ENCODE peak calls at places on chromosomes 16 and 17, in four cellular contexts. One of them, this sample, is unnamed.
A peak's percentile ranks its signal among the peaks of the same experiment; 100 is the strongest.

GRCh38 chr17:692116-692515 is 22.5 kb downstream of the VPS53 start:
- DNase-seq in GM12865: no peak
- DNase-seq in ACHN: peak; percentile 79
- DNase-seq in neural crest cell: no peak
- DNase-seq in this sample: no peak

GRCh38 chr16:70320121-70320520 is 21.1 kb downstream of the DDX19B start:
- DNase-seq in GM12865: no peak
- DNase-seq in ACHN: no peak
- DNase-seq in neural crest cell: no peak
- DNase-seq in this sample: no peak

GRCh38 chr16:81806696-81807095 is 27.6 kb downstream of the PLCG2 start:
- DNase-seq in GM12865: no peak
- DNase-seq in ACHN: no peak
- DNase-seq in neural crest cell: no peak
- DNase-seq in this sample: no peak

GRCh38 chr17:39223907-39224777 is 1.6 kb downstream of the STAC2 start:
- DNase-seq in GM12865: no peak
- DNase-seq in ACHN: no peak
- DNase-seq in neural crest cell: no peak
- DNase-seq in this sample: no peak

GRCh38 chr16:66418165-66418962 is 8.7 kb upstream of the BEAN1 start:
- DNase-seq in GM12865: no peak
- DNase-seq in ACHN: no peak
- DNase-seq in neural crest cell: no peak
- DNase-seq in this sample: no peak

GRCh38 chr17:7587420-7587786 is 2.5 kb downstream of the SOX15 start:
- DNase-seq in GM12865: no peak
- DNase-seq in ACHN: peak; percentile 71
- DNase-seq in neural crest cell: no peak
- DNase-seq in this sample: no peak

GRCh38 chr17:9905902-9906301 is 831 bp upstream of the RCVRN start:
- DNase-seq in GM12865: peak; percentile 40
- DNase-seq in ACHN: peak; percentile 41
- DNase-seq in neural crest cell: peak; percentile 60
- DNase-seq in this sample: no peak

GRCh38 chr16:12587646-12588277 is 215.9 kb downstream of the CPPED1 start:
- DNase-seq in GM12865: no peak
- DNase-seq in ACHN: no peak
- DNase-seq in neural crest cell: no peak
- DNase-seq in this sample: no peak

GRCh38 chr17:17780941-17781590 is 55.7 kb downstream of the SREBF1 start:
- DNase-seq in GM12865: no peak
- DNase-seq in ACHN: peak; percentile 41
- DNase-seq in neural crest cell: peak; percentile 22
- DNase-seq in this sample: no peak

GRCh38 chr16:48054881-48055601 is 100.8 kb downstream of the ABCC12 start:
- DNase-seq in GM12865: peak; percentile 63
- DNase-seq in ACHN: peak; percentile 70
- DNase-seq in neural crest cell: peak; percentile 60
- DNase-seq in this sample: no peak

GRCh38 chr16:13829712-13830304 is 90.1 kb upstream of the ERCC4 start:
- DNase-seq in GM12865: no peak
- DNase-seq in ACHN: no peak
- DNase-seq in neural crest cell: no peak
- DNase-seq in this sample: no peak

GRCh38 chr16:11167581-11167980 is 88.4 kb downstream of the SOCS1 start:
- DNase-seq in GM12865: no peak
- DNase-seq in ACHN: no peak
- DNase-seq in neural crest cell: no peak
- DNase-seq in this sample: no peak

GRCh38 chr16:86033016-86033474 is 134.1 kb downstream of the IRF8 start:
- DNase-seq in GM12865: no peak
- DNase-seq in ACHN: no peak
- DNase-seq in neural crest cell: no peak
- DNase-seq in this sample: no peak

GRCh38 chr16:58028168-58028455 is 2.6 kb downstream of the MMP15 start:
- DNase-seq in GM12865: no peak
- DNase-seq in ACHN: no peak
- DNase-seq in neural crest cell: no peak
- DNase-seq in this sample: no peak

GRCh38 chr17:47203984-47204721 is 5.0 kb upstream of the MYL4 start:
- DNase-seq in GM12865: peak; percentile 77
- DNase-seq in ACHN: peak; percentile 37
- DNase-seq in neural crest cell: no peak
- DNase-seq in this sample: no peak

GRCh38 chr17:60989846-60990245 is 312.2 kb downstream of the BCAS3 start:
- DNase-seq in GM12865: no peak
- DNase-seq in ACHN: no peak
- DNase-seq in neural crest cell: no peak
- DNase-seq in this sample: no peak

This sample was measured in right atrium auricular region.